ENCODE peak calls at places on chromosomes 13 and 19, in four cellular contexts. B, M, S and Y are unnamed samples.

GRCh38 chr19:17775245-17775927 is 19.6 kb upstream of the B3GNT3 start:
- DNase-seq in B (no peak), S (peak), M (peak), Y (no peak)

GRCh38 chr13:77180011-77180410 is 146.9 kb downstream of the MYCBP2 start:
- DNase-seq in M (no peak), B (no peak), S (no peak), Y (no peak)

GRCh38 chr19:37986048-37986750 is 79.2 kb downstream of the SIPA1L3 start:
- DNase-seq in B (no peak), S (no peak), M (no peak), Y (no peak)

GRCh38 chr13:42420304-42420703 is 148.4 kb downstream of the AKAP11 start:
- DNase-seq in B (peak), S (no peak), M (no peak), Y (peak)

GRCh38 chr13:44622259-44622658 is 46.1 kb upstream of the TSC22D1 start:
- DNase-seq in M (no peak), S (no peak), B (no peak), Y (no peak)

GRCh38 chr13:110343241-110343865 is 36.3 kb downstream of the COL4A2 start:
- DNase-seq in S (no peak), B (no peak), M (no peak), Y (no peak)

GRCh38 chr13:43880451-43880850 is 747 bp downstream of the LACC1 start:
- DNase-seq in S (no peak), M (no peak), B (no peak), Y (no peak)

GRCh38 chr19:6424190-6424938 is at the start of gene KHSRP:
- DNase-seq in S (peak), M (peak), B (no peak), Y (no peak)

GRCh38 chr19:14005381-14006084 is 587 bp downstream of the RFX1 start:
- DNase-seq in S (peak), B (peak), M (peak), Y (peak)

GRCh38 chr13:112693831-112694497 is 4.1 kb downstream of the ATP11A start:
- DNase-seq in M (no peak), S (no peak), B (no peak), Y (no peak)

GRCh38 chr19:49591731-49592485 is 926 bp downstream of the PRR12 start:
- DNase-seq in S (peak), B (no peak), M (peak), Y (no peak)

GRCh38 chr19:38538793-38539528 is 78.8 kb downstream of the MAP4K1 start:
- DNase-seq in S (no peak), M (no peak), B (no peak), Y (no peak)

GRCh38 chr13:48156466-48156865 is 61.6 kb upstream of the MED4 start:
- DNase-seq in S (no peak), M (no peak), B (no peak), Y (no peak)

GRCh38 chr13:75445717-75446529 is 36.0 kb downstream of the TBC1D4 start:
- DNase-seq in B (no peak), S (no peak), M (no peak), Y (no peak)

GRCh38 chr13:26249551-26249950 is 4.4 kb upstream of the CDK8 start:
- DNase-seq in S (no peak), B (no peak), M (no peak), Y (no peak)

GRCh38 chr13:39329182-39329639 is 273.8 kb downstream of the LHFPL6 start:
- DNase-seq in B (no peak), M (no peak), S (no peak), Y (no peak)

GRCh38 chr13:90232291-90232690 is 1115.2 kb upstream of the MIR17HG start:
- DNase-seq in B (no peak), S (no peak), M (no peak), Y (no peak)

GRCh38 chr13:21741396-21741795 is 70.5 kb downstream of the FGF9 start:
- DNase-seq in S (no peak), B (no peak), M (no peak), Y (no peak)

GRCh38 chr19:7460562-7460966 is 28.3 kb downstream of the PEX11G start:
- DNase-seq in B (no peak), M (no peak), S (no peak), Y (no peak)

GRCh38 chr19:7265963-7266362 is 28.3 kb downstream of the INSR start:
- DNase-seq in M (no peak), S (no peak), B (no peak), Y (no peak)

GRCh38 chr13:97855570-97855970 is 97.9 kb upstream of the IPO5 start:
- DNase-seq in S (peak), B (no peak), M (peak), Y (no peak)

DNA sequence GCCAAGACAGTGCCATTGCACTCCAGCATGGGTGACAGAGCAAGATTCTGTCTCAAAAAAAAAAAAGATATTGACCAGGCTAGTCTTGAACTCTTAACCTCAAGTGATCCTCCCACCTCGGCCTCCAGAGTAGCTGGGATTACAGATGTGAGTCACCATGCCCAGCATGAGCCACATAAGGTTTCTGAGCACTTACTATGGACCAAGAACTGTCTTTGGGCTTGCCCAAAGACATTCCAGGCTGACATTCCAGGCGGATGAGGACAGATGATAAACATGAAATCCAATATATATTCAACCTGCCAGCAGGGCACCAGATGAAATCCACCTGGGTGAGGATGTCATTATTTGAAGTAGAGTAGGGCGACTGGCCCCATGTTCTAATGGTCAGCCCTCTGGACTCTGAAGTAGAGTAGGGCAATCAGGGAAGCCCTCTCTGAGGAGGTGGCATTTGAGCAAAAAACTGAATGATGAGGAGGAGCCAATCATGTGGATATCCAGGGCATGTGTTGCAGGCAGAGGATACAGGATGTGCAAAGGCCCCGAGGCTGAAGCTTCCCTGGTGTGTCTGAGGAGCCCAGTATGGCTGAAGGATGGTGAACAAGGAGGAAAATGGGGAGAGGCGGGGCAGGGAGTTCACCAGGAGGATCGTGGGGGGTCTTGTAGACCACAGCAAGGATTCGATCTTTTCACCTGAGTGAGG is 4.0 kb downstream of the C19orf38 start:
- DNase-seq in B (no peak), M (no peak), S (no peak), Y (no peak)
- TF ChIP-seq TAF1 in B (no peak), M (no peak), S (no peak), Y (no peak)

DNA sequence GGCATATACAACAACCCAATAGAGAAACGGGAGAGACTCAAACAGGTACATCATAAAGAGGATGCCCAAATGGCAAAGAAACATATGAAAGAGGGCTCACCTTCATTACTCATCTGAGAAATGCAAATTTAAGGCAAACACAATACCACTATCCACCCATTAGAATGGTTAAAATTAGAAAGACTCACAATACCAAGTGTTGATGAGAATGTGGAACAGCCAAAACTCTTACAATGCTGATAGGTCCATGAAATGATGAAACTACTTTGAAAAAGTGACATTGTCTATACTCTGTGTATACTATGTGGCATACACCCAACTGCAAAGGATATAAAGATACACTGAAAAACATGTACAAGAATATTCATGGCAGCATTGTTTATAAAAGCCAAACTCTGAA is 96.2 kb upstream of the TSHZ3 start:
- DNase-seq in B (no peak), M (no peak), S (no peak), Y (no peak)
- TF ChIP-seq TAF1 in B (no peak), M (no peak), S (no peak), Y (no peak)

GRCh38 chr19:15251010-15251748 is 18.9 kb upstream of the EPHX3 start:
- DNase-seq in S (no peak), M (no peak), B (no peak), Y (no peak)
- TF ChIP-seq TAF1 in S (no peak), M (no peak), B (no peak), Y (no peak)

DNA sequence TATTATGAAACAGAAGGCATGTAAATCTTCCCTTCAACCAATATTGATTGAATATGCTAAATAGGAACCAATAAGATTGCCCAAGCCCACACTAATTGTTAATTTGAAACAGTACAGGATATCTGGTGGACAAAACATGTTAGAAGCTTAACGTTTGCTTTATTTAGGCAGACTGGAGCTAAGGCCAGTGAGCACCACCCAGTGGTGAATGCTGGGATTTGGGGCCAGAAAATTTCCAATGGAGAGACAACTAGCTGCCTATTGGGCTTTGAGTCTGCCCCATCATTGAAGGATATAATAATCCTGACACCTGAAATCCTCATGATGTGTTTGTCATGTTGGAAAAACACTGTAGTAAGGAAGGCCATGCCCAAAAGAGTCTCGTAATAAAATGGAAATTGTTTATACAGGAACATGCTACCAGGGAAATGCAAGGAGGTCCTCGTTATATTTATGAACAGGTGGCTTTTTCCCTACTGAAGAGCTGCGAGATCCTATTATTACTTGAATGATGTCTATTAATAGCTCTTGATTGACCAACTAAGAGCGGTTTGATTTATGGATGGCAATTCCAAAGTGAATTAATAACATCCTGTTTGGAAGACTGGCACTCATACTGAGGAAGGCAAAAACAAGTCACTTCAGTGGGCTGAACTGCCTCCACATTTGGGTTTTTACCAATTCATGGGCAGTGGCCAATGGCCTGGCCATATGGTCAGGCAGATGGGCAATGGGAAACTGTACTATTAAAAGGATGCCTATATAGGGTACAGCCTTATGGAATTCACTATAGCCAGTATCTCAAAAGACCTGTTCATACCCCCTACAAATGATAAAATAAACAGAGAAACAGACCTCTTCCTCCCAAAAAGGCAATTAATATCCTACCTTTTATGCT is 8.7 kb downstream of the SIGLECL1 start:
- DNase-seq in M (peak), S (peak), B (no peak), Y (no peak)
- TF ChIP-seq TAF1 in M (no peak), S (no peak), B (no peak), Y (no peak)

DNA sequence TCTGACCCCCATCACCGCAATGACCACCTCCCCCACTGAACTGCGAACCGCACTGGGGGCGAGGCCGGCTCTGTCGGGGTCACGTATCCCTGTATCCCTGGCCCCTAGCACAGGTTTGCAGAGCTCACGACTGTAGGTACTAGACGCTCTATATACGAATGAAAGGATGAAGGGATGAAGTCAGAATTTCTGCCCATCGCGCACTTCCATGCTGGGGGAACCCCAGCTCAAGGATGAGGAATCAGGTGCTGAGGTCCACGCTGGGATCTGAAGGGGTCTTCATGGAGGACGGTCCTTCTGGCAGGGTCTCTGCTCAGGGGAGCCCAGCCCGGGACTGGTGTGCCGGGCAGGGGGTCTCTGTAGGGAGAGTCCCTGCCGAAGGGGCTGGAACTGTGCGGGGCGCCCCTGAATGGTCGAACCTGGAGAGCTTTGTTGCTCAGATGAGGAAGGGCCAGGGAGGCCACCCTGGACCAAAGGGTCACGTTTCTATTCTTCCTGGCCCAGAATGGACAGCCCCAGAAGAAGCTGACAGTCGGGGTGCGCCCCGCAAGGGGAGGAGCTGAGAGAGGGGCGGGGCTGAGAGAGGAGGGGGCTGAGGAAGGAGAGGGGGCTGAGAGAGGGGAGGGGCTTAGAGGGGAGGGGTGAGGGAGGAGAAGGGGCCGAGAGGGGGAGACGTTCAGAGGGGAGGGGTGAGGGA is 37.9 kb upstream of the SEMA6B start:
- DNase-seq in M (no peak), B (no peak), S (no peak), Y (no peak)
- TF ChIP-seq TAF1 in M (no peak), B (no peak), S (no peak), Y (no peak)

GRCh38 chr13:99436686-99437416 is 64.4 kb upstream of the TM9SF2 start:
- DNase-seq in B (no peak), M (peak), S (peak), Y (no peak)

GRCh38 chr13:99439850-99440604 is 61.2 kb upstream of the TM9SF2 start:
- DNase-seq in M (no peak), B (no peak), S (no peak), Y (no peak)

GRCh38 chr13:99439048-99439447 is 62.2 kb upstream of the TM9SF2 start:
- DNase-seq in S (no peak), M (no peak), B (no peak), Y (no peak)

GRCh38 chr13:99446242-99446641 is 55.0 kb upstream of the TM9SF2 start:
- DNase-seq in M (no peak), B (no peak), S (no peak), Y (no peak)

DNA sequence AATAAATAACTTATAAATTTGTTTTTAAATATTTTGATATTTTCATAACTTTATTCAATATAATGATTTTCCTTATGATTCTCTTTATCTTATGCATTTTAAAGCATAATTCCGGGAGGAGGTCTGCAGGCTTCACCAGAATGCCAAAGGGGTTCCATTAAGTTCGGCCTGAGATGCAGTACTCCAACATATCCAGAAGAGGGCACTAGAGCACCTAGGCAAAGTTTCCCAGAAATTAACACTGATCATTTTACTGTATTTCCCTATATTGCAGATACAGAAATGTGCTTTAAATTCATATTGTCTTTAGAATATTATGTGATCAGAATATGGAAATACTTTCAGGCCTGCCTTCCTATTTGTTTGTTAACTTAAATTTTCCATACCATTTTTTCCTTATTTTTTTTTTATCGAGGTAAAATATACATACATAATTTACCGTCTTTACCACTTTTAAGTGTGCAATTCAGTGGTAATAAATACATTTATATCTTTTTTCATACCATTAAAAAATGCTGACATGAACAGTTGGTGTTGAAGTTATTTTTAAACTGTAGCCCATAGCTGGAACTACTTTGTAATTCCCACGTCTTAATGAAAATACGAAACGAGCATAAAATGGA is 58.9 kb upstream of the TM9SF2 start:
- DNase-seq in M (peak), S (peak), B (no peak), Y (no peak)
- TF ChIP-seq TAF1 in M (no peak), S (no peak), B (no peak), Y (no peak)

GRCh38 chr19:35436477-35437141 is 11.4 kb upstream of the FFAR2 start:
- DNase-seq in M (no peak), B (no peak), S (no peak), Y (no peak)
- TF ChIP-seq TAF1 in M (no peak), B (no peak), S (no peak), Y (no peak)

GRCh38 chr13:114078501-114079451 is 53.6 kb downstream of the RASA3 start:
- DNase-seq in S (no peak), B (no peak), M (no peak), Y (no peak)
- TF ChIP-seq TAF1 in S (no peak), B (no peak), M (no peak), Y (no peak)

GRCh38 chr19:48394331-48395169 is 1.1 kb downstream of the GRIN2D start:
- DNase-seq in M (no peak), S (no peak), B (no peak), Y (no peak)
- TF ChIP-seq TAF1 in M (peak), S (no peak), B (no peak), Y (no peak)